ENCODE peak calls at places on chromosomes 5 and 9, in six cellular contexts. S is A549, B is stomach, W is thyroid gland, C is right lobe of liver, P is uterus. H is an unnamed sample.

GRCh38 chr5:134133995-134134541 is 19.6 kb downstream of the TCF7 start:
- DNase-seq in S (no peak), C (no peak), B (peak; percentile 17), W (peak; percentile 1), P (peak; percentile 11), H (peak; percentile 14)

GRCh38 chr9:134936021-134936761 is 18.5 kb upstream of the FCN1 start:
- DNase-seq in P (no peak), W (no peak), C (peak; percentile 40), S (no peak), B (no peak), H (no peak)

GRCh38 chr9:7439355-7439978 is 360.1 kb downstream of the DMAC1 start:
- DNase-seq in W (no peak), P (no peak), C (no peak), S (no peak), B (no peak), H (no peak)

GRCh38 chr5:167602077-167602476 is 689.4 kb upstream of the WWC1 start:
- DNase-seq in C (no peak), P (no peak), B (no peak), S (no peak), W (no peak), H (no peak)

GRCh38 chr9:18429065-18429464 is 44.9 kb upstream of the ADAMTSL1 start:
- DNase-seq in P (no peak), W (no peak), S (no peak), C (no peak), B (no peak), H (no peak)

GRCh38 chr9:26833792-26834191 is 58.8 kb downstream of the CAAP1 start:
- DNase-seq in W (no peak), P (peak; percentile 25), C (no peak), S (no peak), B (no peak), H (no peak)

GRCh38 chr5:180521101-180521500 is 26.9 kb downstream of the CNOT6 start:
- DNase-seq in S (no peak), P (no peak), W (no peak), B (no peak), C (no peak), H (no peak)

GRCh38 chr5:172837640-172838039 is 3.6 kb downstream of the ERGIC1 start:
- DNase-seq in C (peak; percentile 81), B (peak; percentile 97), S (no peak), W (peak; percentile 91), P (no peak), H (peak; percentile 90)

GRCh38 chr5:30994926-30995325 is 198.6 kb upstream of the CDH6 start:
- DNase-seq in P (no peak), C (no peak), B (no peak), S (no peak), W (no peak), H (no peak)

GRCh38 chr5:10331341-10331796 is 22.1 kb upstream of the MARCHF6 start:
- DNase-seq in S (peak; percentile 56), B (peak; percentile 86), C (peak; percentile 82), W (peak; percentile 80), P (peak; percentile 83), H (no peak)

GRCh38 chr5:100188778-100189177 is 346.4 kb upstream of the FAM174A start:
- DNase-seq in W (no peak), C (no peak), P (no peak), S (no peak), B (no peak), H (no peak)

GRCh38 chr9:83154821-83155220 is 91.9 kb upstream of the RASEF start:
- DNase-seq in W (peak; percentile 58), B (no peak), C (no peak), S (no peak), P (no peak), H (no peak)

GRCh38 chr5:98498028-98498427 is 275.4 kb upstream of the RGMB start:
- DNase-seq in P (no peak), W (no peak), C (no peak), B (no peak), S (no peak), H (no peak)

GRCh38 chr9:98287383-98287782 is 31.9 kb upstream of the TBC1D2 start:
- DNase-seq in C (no peak), S (peak; percentile 22), P (no peak), W (no peak), B (no peak), H (no peak)

GRCh38 chr5:10411336-10411735 is 30.3 kb upstream of the ROPN1L start:
- DNase-seq in B (no peak), C (no peak), P (no peak), S (no peak), W (no peak), H (no peak)

GRCh38 chr9:12922209-12922914 is 147.5 kb downstream of the LURAP1L start:
- DNase-seq in C (no peak), P (no peak), W (no peak), B (no peak), S (no peak), H (no peak)

GRCh38 chr5:179530069-179530998 is 20.0 kb upstream of the RUFY1 start:
- DNase-seq in P (peak; percentile 67), S (peak; percentile 29), C (peak; percentile 79), B (peak; percentile 62), W (peak; percentile 55), H (peak; percentile 87)

GRCh38 chr5:123856736-123857135 is 344.8 kb downstream of the CSNK1G3 start:
- DNase-seq in P (no peak), B (no peak), S (no peak), C (no peak), W (no peak), H (no peak)

GRCh38 chr9:116605904-116606341 is 81.2 kb upstream of the TRIM32 start:
- DNase-seq in C (no peak), B (no peak), S (no peak), W (peak; percentile 3), P (peak; percentile 79), H (no peak)

GRCh38 chr5:169097374-169097831 is 203.5 kb downstream of the SLIT3 start:
- DNase-seq in C (no peak), S (no peak), P (no peak), W (peak; percentile 75), B (no peak), H (no peak)

GRCh38 chr9:12695474-12695873 is 2.3 kb downstream of the TYRP1 start:
- DNase-seq in W (no peak), P (no peak), S (no peak), B (no peak), C (no peak), H (no peak)

GRCh38 chr5:106454651-106455415 is 1215.9 kb downstream of the EFNA5 start:
- DNase-seq in B (no peak), C (no peak), S (peak; percentile 55), W (peak; percentile 1), P (no peak), H (no peak)

GRCh38 chr9:134656334-134657034 is 14.9 kb downstream of the COL5A1 start:
- DNase-seq in W (no peak), B (no peak), P (no peak), C (peak; percentile 40), S (peak; percentile 71), H (no peak)

GRCh38 chr9:105722099-105722498 is 27.8 kb downstream of the TMEM38B start:
- DNase-seq in W (no peak), P (no peak), C (no peak), B (no peak), S (no peak), H (no peak)

GRCh38 chr9:97632406-97632991 is 669 bp downstream of the TSTD2 start:
- DNase-seq in W (peak; percentile 56), P (peak; percentile 56), S (no peak), C (peak; percentile 60), B (peak; percentile 56), H (peak; percentile 63)

GRCh38 chr5:56350030-56350594 is 117.0 kb upstream of the ANKRD55 start:
- DNase-seq in S (no peak), P (no peak), B (no peak), W (no peak), C (no peak), H (no peak)

GRCh38 chr9:5718296-5719032 is 89.6 kb downstream of the RIC1 start:
- DNase-seq in C (no peak), W (no peak), P (no peak), S (no peak), B (no peak), H (no peak)

GRCh38 chr9:124309665-124310064 is 51.9 kb downstream of the NEK6 start:
- DNase-seq in P (peak; percentile 61), S (peak; percentile 88), W (no peak), B (no peak), C (no peak), H (no peak)

GRCh38 chr5:40204157-40204556 is 475.6 kb upstream of the PTGER4 start:
- DNase-seq in P (no peak), C (no peak), W (no peak), S (no peak), B (no peak), H (no peak)
- H3K27ac ChIP-seq in P (no peak overlapping the region), C (no peak overlapping the region), W (no peak overlapping the region), S (no peak overlapping the region), B (no peak overlapping the region), H (no peak overlapping the region)

GRCh38 chr5:154755361-154756202 is at the start of gene LARP1:
- DNase-seq in C (peak; percentile 73), W (peak; percentile 69), S (peak; percentile 43), P (no peak), B (peak; percentile 51), H (peak; percentile 47)
- TF ChIP-seq POLR2A in C (no peak), W (peak; percentile 44), S (no peak), P (no peak), B (no peak), H (no peak)

GRCh38 chr9:128546504-128546903 is 5.9 kb upstream of the SPTAN1 start:
- DNase-seq in C (no peak), B (no peak), W (no peak), P (no peak), S (no peak), H (no peak)

GRCh38 chr9:128540630-128541355 is 11.6 kb upstream of the SPTAN1 start:
- DNase-seq in S (no peak), P (no peak), W (no peak), C (no peak), B (no peak), H (no peak)
- H3K27ac ChIP-seq in S (no peak overlapping the region), P (no peak overlapping the region), W (no peak overlapping the region), C (no peak overlapping the region), B (no peak overlapping the region), H (no peak overlapping the region)

GRCh38 chr5:177133119-177133844 is at the start of gene NSD1:
- DNase-seq in P (peak; percentile 94), B (peak; percentile 88), W (peak; percentile 92), C (peak; percentile 94), S (peak; percentile 76), H (peak; percentile 93)

GRCh38 chr5:177131711-177132503 is 1.7 kb upstream of the NSD1 start:
- DNase-seq in S (no peak), B (peak; percentile 28), W (peak; percentile 37), C (peak; percentile 66), P (peak; percentile 36), H (no peak)

GRCh38 chr5:177134653-177135225 is 1.2 kb downstream of the NSD1 start:
- DNase-seq in W (no peak), S (no peak), C (peak; percentile 15), P (no peak), B (no peak), H (peak; percentile 33)

GRCh38 chr5:177132504-177133118 is 962 bp upstream of the NSD1 start:
- DNase-seq in B (no peak), P (no peak), C (no peak), W (peak; percentile 44), S (no peak), H (peak; percentile 66)

GRCh38 chr5:177133845-177134652 is 476 bp downstream of the NSD1 start:
- DNase-seq in S (peak; percentile 63), P (peak; percentile 43), B (peak; percentile 49), C (peak; percentile 73), W (peak; percentile 44), H (no peak)
- TF ChIP-seq POLR2A in S (peak; percentile 17), P (no peak), B (no peak), C (peak; percentile 30), W (no peak), H (peak; percentile 16)